ENCODE peak calls at places on chromosomes 4 and X, in five cellular contexts. One of them, this sample, is unnamed. For H3K4me1, the result is how much of the 10 kb centered on the place peaks cover.

GRCh38 chrX:10098235-10098819 is 58.4 kb upstream of the CLCN4 start:
- DNase-seq in mammary epithelial cell: no peak
- DNase-seq in naive thymus-derived CD4-positive, alpha-beta T cell: peak
- DNase-seq in PC-3: no peak
- DNase-seq in heart right ventricle: no peak
- DNase-seq in this sample: no peak

GRCh38 chr4:11881364-11881763 is 452.7 kb upstream of the HS3ST1 start:
- DNase-seq in mammary epithelial cell: no peak
- DNase-seq in naive thymus-derived CD4-positive, alpha-beta T cell: no peak
- DNase-seq in PC-3: no peak
- DNase-seq in heart right ventricle: no peak
- DNase-seq in this sample: no peak

GRCh38 chr4:107131295-107131694 is 95.2 kb upstream of the DKK2 start:
- DNase-seq in mammary epithelial cell: no peak
- DNase-seq in naive thymus-derived CD4-positive, alpha-beta T cell: no peak
- DNase-seq in PC-3: no peak
- DNase-seq in heart right ventricle: no peak
- DNase-seq in this sample: no peak

GRCh38 chrX:1397441-1397840 is 5.5 kb upstream of the SLC25A6 start:
- DNase-seq in mammary epithelial cell: no peak
- DNase-seq in naive thymus-derived CD4-positive, alpha-beta T cell: no peak
- DNase-seq in PC-3: no peak
- DNase-seq in heart right ventricle: no peak
- DNase-seq in this sample: no peak

GRCh38 chr4:124650614-124651013 is 61.9 kb downstream of the ANKRD50 start:
- DNase-seq in mammary epithelial cell: no peak
- DNase-seq in naive thymus-derived CD4-positive, alpha-beta T cell: no peak
- DNase-seq in PC-3: no peak
- DNase-seq in heart right ventricle: no peak
- DNase-seq in this sample: no peak

GRCh38 chr4:77157859-77158486 is 966 bp downstream of the CCNG2 start:
- DNase-seq in mammary epithelial cell: peak
- DNase-seq in naive thymus-derived CD4-positive, alpha-beta T cell: peak
- DNase-seq in PC-3: peak
- DNase-seq in heart right ventricle: peak
- DNase-seq in this sample: peak

GRCh38 chrX:25523574-25523973 is 507.8 kb upstream of the ARX start:
- DNase-seq in mammary epithelial cell: peak
- DNase-seq in naive thymus-derived CD4-positive, alpha-beta T cell: no peak
- DNase-seq in PC-3: peak
- DNase-seq in heart right ventricle: peak
- DNase-seq in this sample: no peak

GRCh38 chrX:48911407-48912182 is at the start of gene SLC35A2:
- DNase-seq in mammary epithelial cell: peak
- DNase-seq in naive thymus-derived CD4-positive, alpha-beta T cell: peak
- DNase-seq in PC-3: peak
- DNase-seq in heart right ventricle: peak
- DNase-seq in this sample: peak

GRCh38 chr4:88858752-88859151 is 161.1 kb upstream of the NAP1L5 start:
- DNase-seq in mammary epithelial cell: no peak
- DNase-seq in naive thymus-derived CD4-positive, alpha-beta T cell: no peak
- DNase-seq in PC-3: no peak
- DNase-seq in heart right ventricle: no peak
- DNase-seq in this sample: no peak

GRCh38 chr4:472881-473574 is 25.9 kb downstream of the ZNF721 start:
- DNase-seq in mammary epithelial cell: peak
- DNase-seq in naive thymus-derived CD4-positive, alpha-beta T cell: peak
- DNase-seq in PC-3: no peak
- DNase-seq in heart right ventricle: no peak
- DNase-seq in this sample: no peak

GRCh38 chrX:96566856-96567255 is 117.8 kb upstream of the DIAPH2 start:
- DNase-seq in mammary epithelial cell: no peak
- DNase-seq in naive thymus-derived CD4-positive, alpha-beta T cell: no peak
- DNase-seq in PC-3: no peak
- DNase-seq in heart right ventricle: no peak
- DNase-seq in this sample: no peak

GRCh38 chrX:152733261-152733975 is at the start of the genes CSAG1 and MAGEA12:
- DNase-seq in mammary epithelial cell: no peak
- DNase-seq in naive thymus-derived CD4-positive, alpha-beta T cell: no peak
- DNase-seq in PC-3: no peak
- DNase-seq in heart right ventricle: no peak
- DNase-seq in this sample: no peak

GRCh38 chr4:187972135-187972534 is 23.4 kb upstream of the ZFP42 start:
- DNase-seq in mammary epithelial cell: no peak
- DNase-seq in naive thymus-derived CD4-positive, alpha-beta T cell: no peak
- DNase-seq in PC-3: no peak
- DNase-seq in heart right ventricle: no peak
- DNase-seq in this sample: no peak

GRCh38 chrX:73478961-73479360 is 32.1 kb downstream of the CDX4 start:
- DNase-seq in mammary epithelial cell: no peak
- DNase-seq in naive thymus-derived CD4-positive, alpha-beta T cell: no peak
- DNase-seq in PC-3: no peak
- DNase-seq in heart right ventricle: no peak
- DNase-seq in this sample: no peak

GRCh38 chr4:82705881-82706280 is 92.7 kb downstream of the SCD5 start:
- DNase-seq in mammary epithelial cell: no peak
- DNase-seq in naive thymus-derived CD4-positive, alpha-beta T cell: no peak
- DNase-seq in PC-3: no peak
- DNase-seq in heart right ventricle: no peak
- DNase-seq in this sample: no peak

GRCh38 chr4:76434901-76435688 is at the start of gene SHROOM3:
- DNase-seq in mammary epithelial cell: peak
- DNase-seq in naive thymus-derived CD4-positive, alpha-beta T cell: no peak
- DNase-seq in PC-3: peak
- DNase-seq in heart right ventricle: no peak
- DNase-seq in this sample: no peak

DNA sequence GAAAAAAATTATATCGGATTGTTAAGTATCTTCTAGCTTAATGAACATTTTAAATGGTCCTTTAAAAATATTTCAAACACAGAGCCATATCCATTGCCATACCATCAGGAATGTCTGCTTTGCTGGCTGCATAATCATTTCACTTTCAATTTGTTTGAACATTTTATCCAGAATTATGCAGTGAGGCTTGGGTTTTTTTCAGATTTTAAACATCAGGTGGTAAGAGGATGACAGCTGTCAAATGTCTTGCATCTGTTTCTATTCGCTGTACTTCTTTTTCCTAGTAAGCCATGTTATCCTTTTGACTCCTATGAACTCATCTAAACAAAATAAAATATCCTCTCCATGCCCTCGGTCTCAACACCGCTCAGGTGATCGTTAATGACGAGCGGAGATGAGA is 802 bp downstream of the RFC1 start:
- DNase-seq in mammary epithelial cell: no peak
- DNase-seq in naive thymus-derived CD4-positive, alpha-beta T cell: no peak
- DNase-seq in PC-3: no peak
- DNase-seq in heart right ventricle: no peak
- DNase-seq in this sample: no peak
- H3K27ac ChIP-seq in mammary epithelial cell: peak
- H3K27ac ChIP-seq in naive thymus-derived CD4-positive, alpha-beta T cell: peak
- H3K27ac ChIP-seq in PC-3: no peak
- H3K27ac ChIP-seq in heart right ventricle: peak
- H3K27ac ChIP-seq in this sample: peak

GRCh38 chrX:68932611-68933010 is 103.8 kb downstream of the EFNB1 start:
- DNase-seq in mammary epithelial cell: no peak
- DNase-seq in naive thymus-derived CD4-positive, alpha-beta T cell: no peak
- DNase-seq in PC-3: peak
- DNase-seq in heart right ventricle: peak
- DNase-seq in this sample: peak
- H3K4me1 ChIP-seq in mammary epithelial cell: under half
- H3K4me1 ChIP-seq in naive thymus-derived CD4-positive, alpha-beta T cell: under half
- H3K4me1 ChIP-seq in PC-3: under half
- H3K4me1 ChIP-seq in heart right ventricle: under half
- H3K4me1 ChIP-seq in this sample: half or more

GRCh38 chrX:35699642-35700041 is 98.5 kb upstream of the MAGEB16 start:
- DNase-seq in mammary epithelial cell: no peak
- DNase-seq in naive thymus-derived CD4-positive, alpha-beta T cell: no peak
- DNase-seq in PC-3: no peak
- DNase-seq in heart right ventricle: no peak
- DNase-seq in this sample: no peak
- H3K27ac ChIP-seq in mammary epithelial cell: no peak
- H3K27ac ChIP-seq in naive thymus-derived CD4-positive, alpha-beta T cell: no peak
- H3K27ac ChIP-seq in PC-3: no peak
- H3K27ac ChIP-seq in heart right ventricle: no peak
- H3K27ac ChIP-seq in this sample: no peak

DNA sequence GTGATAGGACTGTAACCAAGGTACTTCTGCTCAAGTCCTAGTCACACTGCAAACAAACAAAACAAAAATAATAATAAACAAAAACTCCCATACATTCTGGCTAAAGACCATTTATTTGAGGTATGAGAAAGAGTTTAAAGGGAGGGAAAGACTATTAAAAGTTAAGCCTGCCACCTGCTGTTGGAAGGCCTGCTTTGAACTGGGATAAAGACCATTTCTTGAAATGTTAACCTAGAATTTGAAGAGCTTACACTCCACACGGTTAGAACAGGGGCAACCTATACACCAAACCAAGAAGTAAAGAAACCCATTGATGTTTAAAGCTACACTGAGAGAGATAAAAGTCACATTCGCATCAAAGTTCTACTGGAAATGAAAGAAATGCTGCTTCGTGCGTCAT is 548.7 kb upstream of the DIPK2B start:
- DNase-seq in mammary epithelial cell: no peak
- DNase-seq in naive thymus-derived CD4-positive, alpha-beta T cell: no peak
- DNase-seq in PC-3: peak
- DNase-seq in heart right ventricle: no peak
- DNase-seq in this sample: no peak
- H3K4me1 ChIP-seq in mammary epithelial cell: half or more
- H3K4me1 ChIP-seq in naive thymus-derived CD4-positive, alpha-beta T cell: under half
- H3K4me1 ChIP-seq in PC-3: half or more
- H3K4me1 ChIP-seq in heart right ventricle: under half
- H3K4me1 ChIP-seq in this sample: under half

GRCh38 chrX:8279323-8279722 is 108.3 kb upstream of the VCX2 start:
- DNase-seq in mammary epithelial cell: no peak
- DNase-seq in naive thymus-derived CD4-positive, alpha-beta T cell: no peak
- DNase-seq in PC-3: no peak
- DNase-seq in heart right ventricle: no peak
- DNase-seq in this sample: no peak

GRCh38 chrX:8272846-8273245 is 101.8 kb upstream of the VCX2 start:
- DNase-seq in mammary epithelial cell: no peak
- DNase-seq in naive thymus-derived CD4-positive, alpha-beta T cell: no peak
- DNase-seq in PC-3: no peak
- DNase-seq in heart right ventricle: no peak
- DNase-seq in this sample: no peak

GRCh38 chrX:8274166-8274565 is 103.1 kb upstream of the VCX2 start:
- DNase-seq in mammary epithelial cell: no peak
- DNase-seq in naive thymus-derived CD4-positive, alpha-beta T cell: no peak
- DNase-seq in PC-3: no peak
- DNase-seq in heart right ventricle: no peak
- DNase-seq in this sample: no peak

GRCh38 chrX:8273451-8273894 is 102.4 kb upstream of the VCX2 start:
- DNase-seq in mammary epithelial cell: peak
- DNase-seq in naive thymus-derived CD4-positive, alpha-beta T cell: no peak
- DNase-seq in PC-3: peak
- DNase-seq in heart right ventricle: no peak
- DNase-seq in this sample: no peak
- H3K27ac ChIP-seq in mammary epithelial cell: no peak
- H3K27ac ChIP-seq in naive thymus-derived CD4-positive, alpha-beta T cell: no peak
- H3K27ac ChIP-seq in PC-3: peak
- H3K27ac ChIP-seq in heart right ventricle: no peak
- H3K27ac ChIP-seq in this sample: no peak

GRCh38 chr4:1608196-1608820 is 75.8 kb downstream of the FAM53A start:
- DNase-seq in mammary epithelial cell: no peak
- DNase-seq in naive thymus-derived CD4-positive, alpha-beta T cell: no peak
- DNase-seq in PC-3: no peak
- DNase-seq in heart right ventricle: no peak
- DNase-seq in this sample: peak
- H3K4me1 ChIP-seq in mammary epithelial cell: under half
- H3K4me1 ChIP-seq in naive thymus-derived CD4-positive, alpha-beta T cell: under half
- H3K4me1 ChIP-seq in PC-3: under half
- H3K4me1 ChIP-seq in heart right ventricle: under half
- H3K4me1 ChIP-seq in this sample: under half

DNA sequence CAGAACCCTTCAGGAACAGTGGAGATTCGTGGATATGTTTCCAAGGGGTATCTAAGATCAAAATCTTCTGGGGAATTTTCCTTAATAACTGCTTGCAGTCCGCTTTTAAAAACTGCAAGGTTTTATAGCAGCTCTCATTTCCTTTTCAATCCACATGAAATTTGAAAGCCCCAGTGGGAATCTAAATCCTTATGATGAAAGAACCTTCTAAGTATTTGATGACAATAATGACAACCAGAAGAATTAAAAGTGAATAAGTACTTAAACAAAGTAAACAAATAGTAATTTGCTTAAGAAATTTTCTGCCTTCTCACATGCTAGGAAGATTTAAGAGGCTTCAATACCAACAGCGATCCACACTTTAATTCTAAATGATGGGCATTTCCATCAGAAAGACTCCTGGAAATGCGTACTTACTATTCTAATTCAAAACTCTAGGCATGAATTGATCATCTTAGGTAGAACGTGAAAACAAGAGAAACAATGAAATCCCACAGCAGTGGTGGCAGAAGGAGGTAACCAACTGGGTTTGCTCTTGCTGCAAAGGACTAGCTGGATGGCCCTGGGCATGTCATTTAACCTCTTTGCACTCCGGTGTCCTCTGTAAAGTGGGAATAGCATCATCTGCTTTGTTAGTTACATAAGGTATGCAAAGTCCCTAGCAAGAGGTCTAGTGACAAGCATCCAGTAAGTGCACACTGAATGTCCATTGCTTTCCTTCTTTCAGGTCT is 37.5 kb upstream of the S100G start:
- DNase-seq in mammary epithelial cell: no peak
- DNase-seq in naive thymus-derived CD4-positive, alpha-beta T cell: no peak
- DNase-seq in PC-3: no peak
- DNase-seq in heart right ventricle: no peak
- DNase-seq in this sample: no peak
- H3K27ac ChIP-seq in mammary epithelial cell: no peak
- H3K27ac ChIP-seq in naive thymus-derived CD4-positive, alpha-beta T cell: no peak
- H3K27ac ChIP-seq in PC-3: peak
- H3K27ac ChIP-seq in heart right ventricle: no peak
- H3K27ac ChIP-seq in this sample: no peak

DNA sequence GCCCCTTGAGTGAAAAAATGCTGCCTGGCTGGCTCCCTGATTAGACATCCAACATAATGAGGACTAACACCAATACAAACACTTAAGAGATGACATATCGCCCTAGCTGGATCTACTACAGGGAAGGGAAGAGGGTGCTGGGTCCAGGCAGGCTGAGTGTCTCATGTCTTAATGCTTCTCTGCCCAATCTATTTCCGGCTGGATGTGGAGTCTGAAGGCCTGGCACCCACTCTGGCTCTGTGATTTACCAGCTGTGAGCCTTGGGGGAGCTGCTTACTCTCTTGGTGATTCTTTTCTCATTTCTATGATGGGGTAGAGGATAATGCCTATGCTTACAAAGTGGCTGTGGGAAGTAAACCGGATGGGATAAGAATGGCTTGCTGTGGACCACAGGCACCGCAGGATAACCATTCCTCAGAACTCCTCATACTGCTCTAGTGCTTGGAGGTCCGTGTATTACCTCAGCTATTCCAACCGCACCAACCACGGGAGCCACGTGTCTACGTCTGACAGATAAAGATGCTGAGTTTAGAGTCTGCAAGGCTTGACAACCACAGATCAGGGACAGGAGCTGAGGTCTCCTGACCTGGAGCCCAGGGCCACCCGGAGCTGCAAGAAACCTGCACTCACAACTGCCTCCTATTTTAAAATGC is 161.7 kb downstream of the AFAP1 start:
- DNase-seq in mammary epithelial cell: no peak
- DNase-seq in naive thymus-derived CD4-positive, alpha-beta T cell: no peak
- DNase-seq in PC-3: no peak
- DNase-seq in heart right ventricle: no peak
- DNase-seq in this sample: no peak
- H3K4me1 ChIP-seq in mammary epithelial cell: under half
- H3K4me1 ChIP-seq in naive thymus-derived CD4-positive, alpha-beta T cell: under half
- H3K4me1 ChIP-seq in PC-3: under half
- H3K4me1 ChIP-seq in heart right ventricle: under half
- H3K4me1 ChIP-seq in this sample: under half